ENCODE peak calls at places on chromosomes 12 and 14, in four cellular contexts. M, X, K and L are unnamed samples.

GRCh38 chr14:103196716-103197115 is 73.5 kb downstream of the TNFAIP2 start:
- DNase-seq in M (no peak), X (no peak), K (no peak), L (no peak)

GRCh38 chr12:31859232-31859977 is 99.8 kb upstream of the RESF1 start:
- DNase-seq in M (no peak), X (no peak), K (no peak), L (no peak)

GRCh38 chr14:101004954-101005353 is 101.4 kb upstream of the RTL1 start:
- DNase-seq in M (no peak), X (no peak), K (no peak), L (no peak)

GRCh38 chr12:65826513-65827171 is 2.4 kb downstream of the HMGA2 start:
- DNase-seq in M (no peak), X (peak), K (no peak), L (peak)

GRCh38 chr12:91219511-91219910 is 36.9 kb upstream of the DCN start:
- DNase-seq in M (no peak), X (no peak), K (no peak), L (no peak)

GRCh38 chr12:29858270-29858786 is 74.6 kb upstream of the TMTC1 start:
- DNase-seq in M (no peak), X (no peak), K (no peak), L (no peak)

GRCh38 chr14:61557262-61557661 is 138.1 kb upstream of the HIF1A start:
- DNase-seq in M (no peak), X (no peak), K (no peak), L (no peak)

GRCh38 chr12:120066341-120066740 is 50.2 kb downstream of the RAB35 start:
- DNase-seq in M (no peak), X (no peak), K (no peak), L (no peak)

GRCh38 chr14:93430319-93430801 is 379 bp upstream of the UNC79 start:
- DNase-seq in M (no peak), X (no peak), K (peak), L (no peak)

GRCh38 chr14:65019944-65020566 is 33.4 kb downstream of the FNTB start:
- DNase-seq in M (peak), X (peak), K (peak), L (peak)

GRCh38 chr12:107635139-107635538 is 50.5 kb upstream of the PWP1 start:
- DNase-seq in M (no peak), X (no peak), K (no peak), L (no peak)

GRCh38 chr14:55701638-55702037 is 121.6 kb downstream of the KTN1 start:
- DNase-seq in M (no peak), X (peak), K (no peak), L (no peak)

GRCh38 chr12:89947437-89948265 is 239.0 kb upstream of the ATP2B1 start:
- DNase-seq in M (no peak), X (peak), K (no peak), L (peak)

GRCh38 chr12:95624544-95624943 is 73.3 kb upstream of the USP44 start:
- DNase-seq in M (no peak), X (peak), K (no peak), L (no peak)

GRCh38 chr12:132178801-132179401 is 34.6 kb downstream of the NOC4L start:
- DNase-seq in M (no peak), X (peak), K (no peak), L (no peak)

GRCh38 chr12:101608301-101609133 is 13.7 kb downstream of the MYBPC1 start:
- DNase-seq in M (no peak), X (no peak), K (peak), L (no peak)

DNA sequence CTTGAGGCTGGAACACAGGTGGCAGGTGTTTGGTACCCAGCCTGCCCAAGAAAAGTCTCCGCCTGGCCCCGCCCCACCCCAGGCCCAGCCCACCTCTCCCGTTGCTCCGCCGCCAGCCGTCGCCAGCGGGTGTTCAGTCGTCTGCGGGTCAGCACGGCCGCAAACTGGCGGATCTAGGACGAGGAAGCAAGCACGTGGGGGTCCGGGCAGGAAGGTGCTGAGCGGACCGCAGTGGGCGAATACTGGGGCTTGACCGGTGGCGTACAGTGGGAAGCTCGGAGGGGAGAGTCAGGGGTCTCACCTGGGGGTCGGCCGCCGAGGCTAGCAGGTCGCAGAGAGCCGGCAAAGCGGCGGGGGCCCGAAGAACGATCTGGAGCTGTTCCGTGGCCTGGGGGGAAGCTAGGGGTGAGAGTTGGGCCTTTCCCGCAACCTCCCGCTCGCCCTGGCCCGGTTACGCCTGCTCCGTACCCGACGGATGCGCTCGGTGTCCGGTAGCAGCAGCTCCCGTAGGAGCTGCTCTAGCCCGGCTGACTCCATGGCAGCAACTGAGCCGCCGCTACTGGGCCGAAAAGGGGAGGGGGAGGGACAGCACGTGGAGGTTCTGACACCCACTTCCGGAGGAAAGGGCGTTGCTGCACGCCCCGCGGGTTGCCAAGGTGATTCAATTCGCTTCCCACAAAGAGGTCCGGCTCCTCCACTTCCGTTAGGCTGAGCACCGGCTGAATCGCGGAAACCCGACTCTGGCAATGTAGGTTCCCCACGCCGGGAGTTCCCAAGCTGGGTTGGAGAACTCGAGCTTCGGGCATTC is at the start of gene IPO4:
- DNase-seq in M (peak), X (peak), K (peak), L (peak)
- TF ChIP-seq POLR2A in M (peak), X (peak), K (no peak), L (peak)

GRCh38 chr12:118359541-118359915 is 13.2 kb downstream of the TAOK3 start:
- DNase-seq in M (no peak), X (no peak), K (no peak), L (no peak)
- TF ChIP-seq POLR2A in M (no peak), X (no peak), K (no peak), L (no peak)

GRCh38 chr12:50642755-50643154 is 121.1 kb upstream of the ATF1 start:
- DNase-seq in M (no peak), X (no peak), K (no peak), L (no peak)
- TF ChIP-seq POLR2A in M (no peak), X (no peak), K (no peak), L (no peak)

GRCh38 chr12:108838194-108839010 is 19.0 kb downstream of the SSH1 start:
- DNase-seq in M (peak), X (peak), K (peak), L (peak)
- TF ChIP-seq POLR2A in M (peak), X (no peak), K (no peak), L (peak)